ENCODE peak calls at places on chromosomes 2 and 18, in six cellular contexts. H, V, F, P, K and T are unnamed samples.

GRCh38 chr2:17543848-17544645 is 3.6 kb downstream of the VSNL1 start:
- DNase-seq in H (no peak), V (no peak), F (no peak), P (peak), K (no peak), T (no peak)

GRCh38 chr2:157218911-157219310 is 38.6 kb upstream of the GALNT5 start:
- DNase-seq in H (no peak), V (no peak), F (no peak), P (no peak), K (no peak), T (no peak)

GRCh38 chr2:181738074-181738473 is 57.8 kb upstream of the NEUROD1 start:
- DNase-seq in H (no peak), V (no peak), F (no peak), P (no peak), K (no peak), T (no peak)

GRCh38 chr2:39508243-39508642 is 71.2 kb upstream of the MAP4K3 start:
- DNase-seq in H (no peak), V (no peak), F (no peak), P (no peak), K (no peak), T (no peak)

GRCh38 chr2:121253674-121254240 is 31.2 kb downstream of the TFCP2L1 start:
- DNase-seq in H (no peak), V (no peak), F (no peak), P (no peak), K (no peak), T (no peak)

GRCh38 chr18:43312891-43313290 is 35.6 kb upstream of the SYT4 start:
- DNase-seq in H (no peak), V (no peak), F (no peak), P (no peak), K (no peak), T (no peak)

GRCh38 chr2:1494906-1495305 is 81.6 kb downstream of the TPO start:
- DNase-seq in H (no peak), V (no peak), F (no peak), P (no peak), K (no peak), T (no peak)

GRCh38 chr2:108803045-108803736 is 16.6 kb downstream of the CCDC138 start:
- DNase-seq in H (no peak), V (no peak), F (no peak), P (peak), K (no peak), T (no peak)

GRCh38 chr2:85681354-85681728 is 12.8 kb upstream of the GNLY start:
- DNase-seq in H (no peak), V (no peak), F (no peak), P (no peak), K (no peak), T (no peak)

GRCh38 chr18:46748466-46748865 is 8.4 kb downstream of the ST8SIA5 start:
- DNase-seq in H (no peak), V (no peak), F (no peak), P (no peak), K (no peak), T (no peak)

GRCh38 chr2:131394147-131394931 is 30.4 kb upstream of the RAB6D start:
- DNase-seq in H (no peak), V (no peak), F (peak), P (peak), K (no peak), T (no peak)

GRCh38 chr2:9601397-9601796 is 29.4 kb downstream of the YWHAQ start:
- DNase-seq in H (no peak), V (no peak), F (no peak), P (no peak), K (no peak), T (no peak)

GRCh38 chr2:165469417-165469816 is at the start of gene CSRNP3:
- DNase-seq in H (peak), V (no peak), F (no peak), P (peak), K (peak), T (peak)

GRCh38 chr2:207257291-207258190 is 91.8 kb upstream of the KLF7 start:
- DNase-seq in H (no peak), V (no peak), F (no peak), P (no peak), K (no peak), T (no peak)

GRCh38 chr2:64330281-64330680 is 123.7 kb upstream of the LGALSL start:
- DNase-seq in H (no peak), V (no peak), F (no peak), P (no peak), K (no peak), T (no peak)

GRCh38 chr18:37395138-37395537 is 170.5 kb downstream of the CELF4 start:
- DNase-seq in H (no peak), V (no peak), F (no peak), P (no peak), K (no peak), T (no peak)

DNA sequence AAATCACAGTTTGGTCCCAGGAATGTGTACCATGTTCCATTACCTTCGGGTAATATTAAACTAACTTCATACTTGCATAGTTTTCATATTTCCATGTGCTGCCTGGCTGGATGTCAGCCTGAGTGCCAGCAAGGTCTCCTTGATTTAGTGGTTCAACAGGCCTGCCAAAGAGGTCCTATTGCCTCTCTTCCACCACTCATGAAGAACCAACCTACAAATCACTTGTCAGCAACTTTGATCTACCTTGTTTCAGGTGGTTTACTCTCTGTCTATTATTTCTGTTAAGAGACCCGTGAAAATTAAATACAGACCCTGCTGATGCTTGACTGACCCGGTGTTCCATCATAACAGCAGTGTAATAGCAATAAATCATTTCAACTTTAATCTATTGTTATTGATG is 1220.4 kb upstream of the ACVR2A start:
- DNase-seq in H (no peak), V (no peak), F (no peak), P (no peak), K (no peak), T (no peak)
- TF ChIP-seq CHD2 in H (no peak), V (no peak), F (no peak), P (no peak), K (no peak), T (no peak)

DNA sequence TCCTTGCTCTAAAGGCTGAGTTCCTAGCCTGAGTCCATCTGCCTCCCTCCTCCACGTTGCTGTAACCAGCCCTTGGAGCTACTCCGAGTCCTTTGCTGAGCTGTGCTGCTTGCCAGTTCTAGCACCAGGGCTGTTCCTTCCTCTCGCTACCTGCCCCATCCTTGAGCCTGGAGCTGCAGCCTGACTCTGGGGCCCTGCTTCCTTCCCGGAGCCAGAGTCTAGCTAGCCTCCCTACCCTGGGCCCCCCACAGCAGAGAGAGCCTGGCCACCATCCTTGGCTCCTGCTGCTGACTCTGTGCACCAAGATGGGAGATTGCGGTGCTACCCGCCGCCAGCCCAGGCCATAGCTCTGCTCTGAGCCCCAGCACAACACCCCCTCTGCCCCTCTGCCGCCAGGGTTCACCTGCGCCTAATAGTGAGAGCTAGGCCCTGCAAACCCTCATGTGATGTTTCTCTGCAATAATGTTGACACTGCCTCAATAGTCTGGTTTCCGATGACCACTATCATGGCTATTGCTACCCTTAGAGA is 135.9 kb upstream of the ASB18 start:
- DNase-seq in H (no peak), V (no peak), F (no peak), P (no peak), K (no peak), T (no peak)
- TF ChIP-seq CHD2 in H (no peak), V (no peak), F (no peak), P (no peak), K (no peak), T (no peak)

DNA sequence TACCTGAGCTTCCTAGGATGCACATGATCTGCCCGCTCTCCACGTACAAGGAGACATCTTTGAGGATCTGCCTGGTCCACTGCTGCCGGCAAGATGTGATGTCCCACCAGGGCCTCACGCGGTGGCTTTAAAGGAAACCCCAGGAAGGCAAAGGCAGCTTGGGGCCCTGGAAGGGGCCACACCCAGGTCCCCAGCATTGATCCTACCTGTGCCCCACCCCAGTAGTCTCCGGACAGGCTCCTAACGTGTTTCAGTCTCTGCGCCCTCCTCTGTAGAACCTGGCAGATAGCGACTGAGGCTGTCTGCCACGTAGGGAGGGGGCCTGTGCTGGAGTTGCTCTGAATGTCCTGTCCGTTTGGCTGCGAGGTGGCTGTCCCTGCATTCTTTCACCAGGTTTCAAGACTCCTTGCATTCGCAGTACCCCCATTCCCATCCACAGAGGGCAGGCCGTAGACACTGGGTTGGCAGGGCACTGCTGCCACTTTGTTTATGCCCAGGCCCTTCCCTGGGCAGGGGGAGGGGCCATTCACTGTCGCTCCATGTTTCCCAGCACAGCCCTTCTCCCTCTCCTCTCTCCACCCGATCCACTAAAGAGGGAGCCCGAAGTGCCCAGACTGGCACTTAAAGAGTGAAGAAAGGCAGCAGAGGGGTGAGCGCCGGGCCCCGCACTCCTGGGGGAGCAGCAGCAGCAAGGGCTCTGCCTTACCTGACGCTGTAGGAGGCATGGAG is 644 bp downstream of the ABCG5 start:
- DNase-seq in H (no peak), V (no peak), F (no peak), P (no peak), K (no peak), T (no peak)
- TF ChIP-seq CHD2 in H (no peak), V (no peak), F (no peak), P (no peak), K (no peak), T (no peak)

DNA sequence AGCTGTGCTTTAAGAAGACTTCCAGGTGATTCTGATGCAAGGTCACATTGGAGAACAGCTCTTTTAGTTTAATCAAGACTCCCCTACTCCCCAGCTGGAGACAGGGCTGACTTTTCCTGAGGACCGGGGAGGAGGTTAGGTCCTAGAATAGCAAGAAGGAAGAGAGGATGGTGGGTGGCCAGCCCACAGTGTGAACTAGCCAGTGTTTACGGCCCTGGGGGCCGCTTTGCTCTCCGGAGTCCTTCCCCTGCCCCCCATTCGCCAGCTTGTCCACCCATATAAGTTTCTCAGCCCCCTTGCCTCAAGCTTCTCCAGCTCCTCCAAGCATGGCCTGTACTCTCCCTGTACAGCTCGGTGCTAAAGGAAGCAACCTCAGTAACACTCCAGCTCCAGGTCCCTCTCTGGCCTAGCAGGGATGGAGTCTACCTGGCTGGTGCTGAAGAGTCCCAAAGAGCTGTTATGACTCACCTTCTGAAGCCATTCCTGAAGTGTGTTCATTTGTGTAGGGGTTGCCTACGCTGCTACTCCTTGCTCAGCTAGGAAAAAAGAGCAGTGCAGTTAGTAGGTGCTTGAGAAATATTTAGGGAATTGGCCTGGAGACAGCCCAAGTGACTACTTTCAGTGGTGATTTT is 7.9 kb downstream of the INPP4A start:
- DNase-seq in H (no peak), V (no peak), F (no peak), P (no peak), K (no peak), T (no peak)
- TF ChIP-seq CHD2 in H (no peak), V (no peak), F (no peak), P (no peak), K (no peak), T (no peak)

DNA sequence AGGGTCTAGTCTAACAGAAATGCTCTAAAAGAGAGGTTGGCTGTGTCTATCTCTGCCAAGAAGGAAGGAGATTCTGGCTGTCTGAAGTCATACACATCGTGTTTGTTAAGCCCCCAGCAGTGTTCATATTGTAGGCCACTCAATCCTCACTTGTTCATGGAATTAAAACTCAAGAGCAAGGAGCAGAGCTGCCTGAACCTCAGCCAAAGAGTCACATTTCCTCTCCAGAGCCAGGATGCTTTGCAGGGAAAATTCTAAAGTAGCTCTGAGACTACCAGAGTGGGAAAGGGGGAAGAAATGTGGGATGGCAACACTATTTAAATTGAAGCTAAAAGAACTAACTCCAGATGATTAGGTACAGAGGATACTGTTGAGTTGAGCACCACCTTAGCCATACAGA is 190.7 kb upstream of the CXCR4 start:
- DNase-seq in H (no peak), V (no peak), F (no peak), P (no peak), K (no peak), T (no peak)
- TF ChIP-seq CHD2 in H (no peak), V (no peak), F (no peak), P (no peak), K (no peak), T (no peak)

DNA sequence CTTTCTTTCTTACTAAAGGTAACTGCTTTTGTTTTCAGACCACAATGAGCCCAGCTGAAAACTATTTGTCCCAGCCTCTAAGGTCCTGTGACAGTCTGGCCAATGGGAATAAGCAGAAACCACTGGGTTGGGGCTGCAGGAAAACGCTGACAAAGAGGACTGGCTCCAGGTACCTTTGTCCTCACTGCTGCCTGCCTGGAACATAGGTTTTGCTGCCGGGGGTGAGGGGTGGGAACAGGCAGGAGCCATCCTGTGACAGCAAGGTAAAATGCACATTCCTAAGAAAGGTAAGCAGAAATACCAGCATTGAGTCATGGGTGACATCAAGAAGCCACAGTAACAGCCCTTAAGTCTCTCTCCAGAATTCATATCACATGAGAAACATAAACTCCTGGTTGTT is 21.6 kb downstream of the PTPN2 start:
- DNase-seq in H (no peak), V (no peak), F (no peak), P (no peak), K (peak), T (no peak)
- TF ChIP-seq CHD2 in H (no peak), V (no peak), F (no peak), P (no peak), K (no peak), T (no peak)

DNA sequence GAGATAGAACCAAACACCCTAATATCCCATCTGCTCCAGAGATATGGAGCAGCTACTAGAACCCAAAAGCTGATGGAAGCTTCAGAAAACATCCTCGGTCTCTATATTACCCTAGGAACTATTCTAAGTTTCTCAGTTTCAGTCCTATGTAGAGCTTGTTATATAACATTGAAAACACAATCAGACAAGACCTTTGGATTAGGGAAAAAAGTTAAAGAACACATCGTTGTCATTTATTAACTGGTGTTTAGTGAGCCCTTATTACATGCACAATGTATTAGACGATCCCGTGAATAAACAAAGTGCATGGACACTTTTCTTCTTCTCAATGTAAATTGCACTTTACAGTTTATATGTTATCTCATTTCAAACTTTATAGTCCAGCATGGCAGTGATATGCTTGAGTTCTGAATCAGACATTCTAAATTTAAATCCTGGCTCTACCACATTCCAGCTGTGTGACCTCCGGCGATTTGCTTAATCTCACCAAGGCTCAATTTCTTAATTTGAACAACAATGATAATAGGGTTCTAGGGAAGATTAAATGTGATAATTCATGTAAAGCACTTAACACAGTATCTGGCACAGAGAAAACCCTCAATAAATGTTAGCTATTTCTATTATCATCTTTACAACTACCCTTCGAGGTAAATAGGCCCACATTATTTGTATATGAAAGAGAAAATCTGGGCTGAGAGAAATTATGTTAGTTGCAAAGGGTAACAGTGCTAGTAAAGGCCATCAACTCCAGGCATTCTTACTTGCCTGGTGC is 83.6 kb upstream of the PIK3C3 start:
- DNase-seq in H (no peak), V (no peak), F (no peak), P (no peak), K (no peak), T (no peak)
- TF ChIP-seq CHD2 in H (no peak), V (no peak), F (no peak), P (no peak), K (no peak), T (no peak)

GRCh38 chr18:26863921-26864497 is 1.5 kb downstream of the AQP4 start:
- DNase-seq in H (no peak), V (no peak), F (no peak), P (no peak), K (no peak), T (no peak)

GRCh38 chr18:26862084-26862483 is 3.4 kb downstream of the AQP4 start:
- DNase-seq in H (no peak), V (no peak), F (no peak), P (no peak), K (no peak), T (no peak)

GRCh38 chr18:26864658-26865057 is 849 bp downstream of the AQP4 start:
- DNase-seq in H (no peak), V (no peak), F (no peak), P (no peak), K (no peak), T (no peak)

GRCh38 chr18:26865557-26865956 is at the start of gene AQP4:
- DNase-seq in H (no peak), V (no peak), F (no peak), P (no peak), K (no peak), T (no peak)

GRCh38 chr18:26863122-26863879 is 2.2 kb downstream of the AQP4 start:
- DNase-seq in H (peak), V (no peak), F (no peak), P (no peak), K (no peak), T (peak)
- TF ChIP-seq CHD2 in H (no peak), V (no peak), F (no peak), P (no peak), K (no peak), T (no peak)